ENCODE peak calls at places on chromosomes 6 and 20, in four cellular contexts. A is GM12878, K is H1, U is HCT116. X is an unnamed sample.

GRCh38 chr20:59645316-59645715 is 41.0 kb downstream of the PHACTR3 start:
- DNase-seq in K (no peak), U (no peak), A (no peak), X (no peak)

GRCh38 chr6:43716099-43716498 is 28.5 kb upstream of the MRPS18A start:
- DNase-seq in U (no peak), A (no peak), K (no peak), X (no peak)

GRCh38 chr6:105015482-105015881 is 58.6 kb downstream of the LIN28B start:
- DNase-seq in U (no peak), A (no peak), K (no peak), X (no peak)

GRCh38 chr6:36334832-36335459 is 1.7 kb downstream of the BNIP5 start:
- DNase-seq in U (no peak), A (no peak), K (no peak), X (peak)

GRCh38 chr6:77463308-77463880 is at the start of gene HTR1B:
- DNase-seq in K (peak), U (no peak), A (no peak), X (no peak)

GRCh38 chr6:99822741-99823512 is 171.1 kb downstream of the MCHR2 start:
- DNase-seq in K (no peak), U (peak), A (no peak), X (peak)

GRCh38 chr20:38167851-38168760 is 3.0 kb upstream of the TGM2 start:
- DNase-seq in A (no peak), U (no peak), K (no peak), X (no peak)

GRCh38 chr6:46218457-46218856 is 47.7 kb upstream of the ENPP5 start:
- DNase-seq in U (no peak), K (no peak), A (no peak), X (no peak)

GRCh38 chr20:47551841-47552240 is 50.2 kb downstream of the NCOA3 start:
- DNase-seq in K (no peak), A (no peak), U (no peak), X (no peak)

GRCh38 chr6:40891686-40892085 is 147.3 kb downstream of the UNC5CL start:
- DNase-seq in K (no peak), U (no peak), A (no peak), X (no peak)

GRCh38 chr6:13678255-13678983 is 33.2 kb downstream of the RANBP9 start:
- DNase-seq in A (no peak), U (no peak), K (no peak), X (no peak)

GRCh38 chr6:145948328-145948727 is 15.8 kb downstream of the SHPRH start:
- DNase-seq in A (no peak), U (no peak), K (no peak), X (no peak)

GRCh38 chr6:44076366-44077200 is 50.7 kb downstream of the MRPL14 start:
- DNase-seq in K (no peak), U (no peak), A (no peak), X (no peak)

GRCh38 chr6:53159558-53159957 is 10.9 kb upstream of the GCM1 start:
- DNase-seq in A (no peak), U (no peak), K (no peak), X (no peak)

GRCh38 chr6:135675862-135676261 is 175.6 kb upstream of the PDE7B start:
- DNase-seq in K (no peak), A (peak), U (peak), X (no peak)

GRCh38 chr6:44339301-44339700 is 3.1 kb upstream of the SPATS1 start:
- DNase-seq in K (no peak), U (no peak), A (no peak), X (no peak)

GRCh38 chr6:39330476-39330875 is 8.0 kb upstream of the KCNK16 start:
- DNase-seq in A (no peak), U (no peak), K (no peak), X (peak)

GRCh38 chr6:144063744-144064401 is 31.5 kb downstream of the SF3B5 start:
- DNase-seq in K (peak), U (peak), A (peak), X (peak)

GRCh38 chr20:22810030-22810429 is 225.1 kb upstream of the SSTR4 start:
- DNase-seq in A (no peak), U (no peak), K (no peak), X (no peak)

GRCh38 chr6:144284753-144285547 is at the start of gene UTRN:
- DNase-seq in K (peak), A (no peak), U (no peak), X (peak)

GRCh38 chr6:162177733-162178132 is 549.8 kb downstream of the PRKN start:
- DNase-seq in A (no peak), U (no peak), K (no peak), X (peak)

GRCh38 chr6:13505345-13505734 is 17.9 kb upstream of the GFOD1 start:
- DNase-seq in K (no peak), A (no peak), U (no peak), X (no peak)

GRCh38 chr6:87714093-87714809 is 12.2 kb upstream of the AKIRIN2 start:
- DNase-seq in U (no peak), K (peak), A (no peak), X (no peak)

GRCh38 chr20:17287503-17287902 is 60.7 kb downstream of the PCSK2 start:
- DNase-seq in K (peak), U (no peak), A (no peak), X (no peak)

GRCh38 chr6:105364243-105364642 is 38.6 kb downstream of the PREP start:
- DNase-seq in K (no peak), U (no peak), A (no peak), X (no peak)

GRCh38 chr20:46332373-46333135 is 24.3 kb upstream of the CDH22 start:
- DNase-seq in U (no peak), K (no peak), A (no peak), X (no peak)

GRCh38 chr6:18122128-18123093 is at the start of gene NHLRC1:
- DNase-seq in K (peak), A (peak), U (no peak), X (peak)

GRCh38 chr6:43522547-43523263 is 5.8 kb downstream of the POLR1C start:
- DNase-seq in K (no peak), A (no peak), U (no peak), X (no peak)

GRCh38 chr6:8225113-8225512 is 122.8 kb upstream of the EEF1E1 start:
- DNase-seq in U (no peak), A (no peak), K (no peak), X (no peak)

GRCh38 chr6:48429610-48430009 is 318.6 kb upstream of the PTCHD4 start:
- DNase-seq in A (no peak), K (no peak), U (no peak), X (no peak)

GRCh38 chr6:53752856-53753255 is 41.9 kb upstream of the LRRC1 start:
- DNase-seq in A (no peak), K (no peak), U (no peak), X (no peak)

GRCh38 chr6:40743226-40743625 is 156.1 kb upstream of the LRFN2 start:
- DNase-seq in K (peak), U (no peak), A (no peak), X (no peak)

GRCh38 chr6:41443616-41444525 is 102.3 kb upstream of the FOXP4 start:
- DNase-seq in A (no peak), U (no peak), K (peak), X (no peak)

GRCh38 chr6:107697682-107698081 is 126.4 kb downstream of the SCML4 start:
- DNase-seq in A (no peak), U (no peak), K (no peak), X (no peak)
- TF ChIP-seq JUND in A (no peak), U (no peak), K (no peak), X (no peak)

GRCh38 chr20:3077618-3078134 is 6.3 kb downstream of the OXT start:
- DNase-seq in U (no peak), A (no peak), K (no peak), X (no peak)

GRCh38 chr20:3071610-3072529 is at the start of gene OXT:
- DNase-seq in K (peak), A (no peak), U (no peak), X (no peak)

GRCh38 chr20:3071266-3071609 is 182 bp upstream of the OXT start:
- DNase-seq in K (no peak), A (no peak), U (no peak), X (no peak)

GRCh38 chr20:3072530-3073250 is 1.3 kb downstream of the OXT start:
- DNase-seq in A (no peak), U (no peak), K (no peak), X (no peak)

DNA sequence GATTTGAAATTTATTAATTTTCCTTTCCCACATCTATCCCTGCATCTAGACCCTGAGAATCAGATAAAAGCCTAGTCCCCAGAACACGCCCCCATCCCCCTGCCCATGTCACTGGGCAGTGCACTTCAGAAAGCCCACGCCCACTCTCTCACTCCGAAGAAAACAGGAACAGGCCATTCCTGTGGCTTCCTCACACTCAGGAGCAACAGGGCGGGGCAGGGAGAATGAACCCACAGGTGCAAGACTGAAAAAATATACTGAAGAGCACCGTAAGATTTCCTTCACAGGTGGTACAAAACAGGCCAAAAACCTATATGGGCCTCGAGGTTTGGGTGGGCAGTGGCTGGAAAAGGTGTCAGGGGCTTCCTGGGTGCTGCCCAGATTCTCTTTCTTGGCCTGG is 3.4 kb downstream of the OXT start:
- DNase-seq in A (no peak), U (no peak), K (no peak), X (no peak)
- TF ChIP-seq JUND in A (no peak), U (no peak), K (no peak), X (no peak)

GRCh38 chr6:152368761-152369624 is 268.2 kb downstream of the SYNE1 start:
- DNase-seq in K (no peak), A (no peak), U (no peak), X (peak)
- TF ChIP-seq JUND in K (no peak), A (no peak), U (no peak), X (no peak)

GRCh38 chr6:33144373-33144772 is 47.9 kb downstream of the COL11A2 start:
- DNase-seq in K (no peak), A (no peak), U (no peak), X (no peak)
- TF ChIP-seq JUND in K (no peak), A (no peak), U (no peak), X (no peak)

GRCh38 chr6:91081452-91082067 is 494.7 kb upstream of the MAP3K7 start:
- DNase-seq in K (no peak), A (no peak), U (peak), X (peak)
- TF ChIP-seq JUND in K (no peak), A (no peak), U (no peak), X (no peak)

DNA sequence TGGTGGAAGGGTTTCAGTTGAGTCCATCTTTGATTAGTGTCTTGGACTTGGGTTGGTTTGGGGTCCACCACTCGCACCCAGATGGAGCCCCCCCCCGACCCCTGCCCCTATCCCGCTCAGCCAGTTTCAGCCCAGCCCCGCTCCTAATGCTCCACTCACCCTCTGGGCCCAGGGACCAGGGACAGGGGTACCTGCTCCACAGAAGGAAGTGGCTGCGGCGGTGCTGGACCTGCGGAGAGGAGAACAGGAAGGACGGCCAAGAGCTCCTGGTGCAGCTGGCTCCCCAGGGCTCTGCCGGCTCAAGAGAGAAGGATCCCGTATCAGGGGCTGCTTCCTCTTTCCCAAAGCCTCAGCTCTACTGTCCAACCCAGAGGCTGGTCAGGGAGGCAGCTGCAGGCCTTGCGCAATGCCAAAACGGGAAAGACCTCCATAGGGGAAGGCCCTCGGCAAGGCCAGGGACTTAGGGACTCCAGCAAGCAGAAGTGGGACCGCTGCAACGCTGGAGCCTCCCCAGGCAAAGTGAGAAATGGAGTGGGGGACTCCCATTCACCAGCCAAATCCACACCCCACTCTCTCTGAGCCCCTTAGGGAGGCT is at the start of gene SIGLEC1:
- DNase-seq in K (no peak), U (no peak), A (no peak), X (no peak)
- TF ChIP-seq JUND in K (no peak), U (no peak), A (no peak), X (no peak)